ENCODE peak calls at places on chromosomes 4 and X, in ten cellular contexts. I is activated CD8-positive, alpha-beta memory T cell treated with anti-CD3 and anti-CD28 coated beads for 48 hours; E is choroid plexus epithelial cell; M is activated naive CD4-positive, alpha-beta T cell treated with anti-CD3 and anti-CD28 coated beads, Interleukin-2, amount 50 U/mL, for 16 hours; T is NCI-H1417 treated with DMSO at 0.1 percent for 48 hours; Q is glomerular endothelial cell; V is NCI-H774; D is NCI-H2107; G is stimulated activated naive CD4-positive, alpha-beta T cell treated with Interleukin-2 at 50 U/mL for 16 hours; R is activated T-cell treated with anti-CD3 and anti-CD28 coated beads, Interleukin-2, amount 50 U/mL, for 72 hours. S is an unnamed sample.

GRCh38 chr4:77193511-77194236 is 36.7 kb downstream of the CCNG2 start:
- DNase-seq in I (peak), E (no peak), M (peak), T (no peak), Q (no peak), V (no peak), D (no peak), G (peak), R (peak), S (no peak)

GRCh38 chrX:112731793-112732192 is 52.1 kb upstream of the LHFPL1 start:
- DNase-seq in I (no peak), E (peak), M (no peak), T (no peak), Q (no peak), V (no peak), D (no peak), G (no peak), R (no peak), S (no peak)

GRCh38 chrX:21412029-21412428 is 37.8 kb downstream of the CNKSR2 start:
- DNase-seq in I (no peak), E (no peak), M (no peak), T (no peak), Q (no peak), V (no peak), D (no peak), G (no peak), R (no peak), S (peak)

GRCh38 chrX:2501246-2502102 is 698 bp upstream of the DHRSX start:
- DNase-seq in I (no peak), E (no peak), M (no peak), T (no peak), Q (no peak), V (no peak), D (no peak), G (no peak), R (no peak), S (no peak)

GRCh38 chr4:176274441-176274840 is 5.4 kb upstream of the ASB5 start:
- DNase-seq in I (no peak), E (no peak), M (no peak), T (no peak), Q (no peak), V (no peak), D (no peak), G (no peak), R (no peak), S (no peak)

GRCh38 chr4:48403358-48403757 is 62.0 kb downstream of the SLAIN2 start:
- DNase-seq in I (no peak), E (no peak), M (no peak), T (no peak), Q (no peak), V (no peak), D (no peak), G (no peak), R (no peak), S (no peak)

GRCh38 chr4:37685726-37686372 is 327 bp downstream of the RELL1 start:
- DNase-seq in I (peak), E (peak), M (peak), T (no peak), Q (no peak), V (no peak), D (no peak), G (peak), R (peak), S (peak)

GRCh38 chr4:99572527-99573240 is 1.9 kb upstream of the MTTP start:
- DNase-seq in I (no peak), E (no peak), M (no peak), T (no peak), Q (no peak), V (no peak), D (no peak), G (no peak), R (no peak), S (no peak)

GRCh38 chr4:7964459-7964858 is 24.8 kb upstream of the AFAP1 start:
- DNase-seq in I (no peak), E (no peak), M (no peak), T (no peak), Q (no peak), V (no peak), D (no peak), G (peak), R (peak), S (no peak)

GRCh38 chr4:15344041-15344440 is 83.8 kb upstream of the C1QTNF7 start:
- DNase-seq in I (no peak), E (peak), M (no peak), T (no peak), Q (no peak), V (no peak), D (no peak), G (no peak), R (no peak), S (no peak)

GRCh38 chr4:110518889-110519490 is 43.0 kb downstream of the ENPEP start:
- DNase-seq in I (no peak), E (peak), M (no peak), T (no peak), Q (no peak), V (no peak), D (no peak), G (no peak), R (peak), S (peak)

GRCh38 chrX:10103023-10103422 is 53.8 kb upstream of the CLCN4 start:
- DNase-seq in I (no peak), E (peak), M (no peak), T (no peak), Q (no peak), V (no peak), D (no peak), G (no peak), R (no peak), S (no peak)

GRCh38 chr4:113593400-113594230 is 167.9 kb downstream of the CAMK2D start:
- DNase-seq in I (no peak), E (no peak), M (no peak), T (no peak), Q (no peak), V (no peak), D (no peak), G (no peak), R (no peak), S (no peak)

GRCh38 chr4:70979445-70980008 is 13.9 kb upstream of the DCK start:
- DNase-seq in I (no peak), E (no peak), M (no peak), T (no peak), Q (no peak), V (no peak), D (no peak), G (no peak), R (no peak), S (peak)

GRCh38 chr4:68984947-68985346 is 33.3 kb upstream of the UGT2A3 start:
- DNase-seq in I (no peak), E (no peak), M (no peak), T (no peak), Q (no peak), V (no peak), D (no peak), G (no peak), R (no peak), S (no peak)

GRCh38 chr4:132893787-132894186 is 255.3 kb upstream of the PCDH10 start:
- DNase-seq in I (no peak), E (no peak), M (no peak), T (no peak), Q (peak), V (no peak), D (no peak), G (no peak), R (no peak), S (peak)

GRCh38 chr4:173242466-173243250 is 74.0 kb downstream of the GALNT7 start:
- DNase-seq in I (no peak), E (peak), M (no peak), T (no peak), Q (no peak), V (no peak), D (no peak), G (no peak), R (no peak), S (no peak)

GRCh38 chrX:112779139-112779538 is 61.5 kb downstream of the AMOT start:
- DNase-seq in I (no peak), E (no peak), M (no peak), T (no peak), Q (no peak), V (no peak), D (no peak), G (no peak), R (no peak), S (no peak)

GRCh38 chr4:924107-925096 is 7.7 kb downstream of the GAK start:
- DNase-seq in I (no peak), E (peak), M (no peak), T (no peak), Q (no peak), V (no peak), D (no peak), G (peak), R (peak), S (peak)

GRCh38 chrX:38890963-38891362 is 89.7 kb downstream of the MID1IP1 start:
- DNase-seq in I (no peak), E (no peak), M (no peak), T (no peak), Q (no peak), V (no peak), D (no peak), G (no peak), R (no peak), S (no peak)

GRCh38 chr4:45120163-45120562 is 393.8 kb upstream of the GNPDA2 start:
- DNase-seq in I (no peak), E (peak), M (no peak), T (no peak), Q (no peak), V (peak), D (no peak), G (no peak), R (no peak), S (no peak)

GRCh38 chrX:37745835-37746234 is 34.0 kb upstream of the CYBB start:
- DNase-seq in I (no peak), E (no peak), M (no peak), T (no peak), Q (no peak), V (no peak), D (no peak), G (no peak), R (peak), S (no peak)

S was measured in dermis blood vessel endothelial cell.